ENCODE peak calls at places on chromosomes 6 and 20, in five cellular contexts. V, X, C, H and M are unnamed samples.

GRCh38 chr6:33197431-33198048 is 2.9 kb downstream of the RXRB start:
- DNase-seq in V (peak), X (peak), C (peak), H (peak), M (peak)

GRCh38 chr20:47125553-47126373 is 230.7 kb downstream of the ZMYND8 start:
- DNase-seq in V (no peak), X (no peak), C (peak), H (no peak), M (peak)

GRCh38 chr6:45721665-45722064 is 294.0 kb downstream of the CLIC5 start:
- DNase-seq in V (no peak), X (no peak), C (no peak), H (no peak), M (no peak)

GRCh38 chr20:48945840-48946514 is 24.5 kb downstream of the ARFGEF2 start:
- DNase-seq in V (peak), X (no peak), C (no peak), H (no peak), M (peak)

GRCh38 chr20:46130534-46130933 is 12.4 kb downstream of the CD40 start:
- DNase-seq in V (no peak), X (peak), C (no peak), H (peak), M (no peak)

GRCh38 chr6:40555092-40555491 is 32.1 kb downstream of the LRFN2 start:
- DNase-seq in V (no peak), X (no peak), C (no peak), H (no peak), M (no peak)

GRCh38 chr6:116446399-116446798 is 14.8 kb upstream of the CALHM6 start:
- DNase-seq in V (peak), X (no peak), C (no peak), H (no peak), M (peak)

GRCh38 chr20:16476032-16476431 is 97.2 kb downstream of the KIF16B start:
- DNase-seq in V (peak), X (peak), C (no peak), H (peak), M (peak)

GRCh38 chr20:34891166-34892062 is 15.0 kb downstream of the ACSS2 start:
- DNase-seq in V (peak), X (no peak), C (no peak), H (no peak), M (peak)

GRCh38 chr6:132443206-132443605 is 41.9 kb upstream of the MOXD1 start:
- DNase-seq in V (no peak), X (no peak), C (no peak), H (no peak), M (peak)

GRCh38 chr20:7770578-7770977 is 169.7 kb downstream of the HAO1 start:
- DNase-seq in V (peak), X (no peak), C (no peak), H (no peak), M (peak)

GRCh38 chr20:18024606-18025127 is 33.0 kb downstream of the OVOL2 start:
- DNase-seq in V (no peak), X (no peak), C (no peak), H (no peak), M (no peak)

GRCh38 chr6:19209202-19209601 is 628.0 kb upstream of the ID4 start:
- DNase-seq in V (peak), X (no peak), C (no peak), H (no peak), M (peak)

GRCh38 chr20:49752504-49752903 is 38.8 kb upstream of the B4GALT5 start:
- DNase-seq in V (no peak), X (no peak), C (no peak), H (no peak), M (no peak)

GRCh38 chr20:13941031-13941430 is 49.4 kb downstream of the SEL1L2 start:
- DNase-seq in V (no peak), X (no peak), C (no peak), H (no peak), M (no peak)

GRCh38 chr6:142260748-142261147 is 41.1 kb upstream of the ADGRG6 start:
- DNase-seq in V (no peak), X (no peak), C (no peak), H (no peak), M (no peak)

GRCh38 chr6:340181-340955 is 48.1 kb downstream of the DUSP22 start:
- DNase-seq in V (no peak), X (no peak), C (peak), H (no peak), M (no peak)